ENCODE peak calls at places on chromosome 2, in five cellular contexts. F is mesendoderm; A is NT2/D1; B is CD8-positive, alpha-beta T cell; K is lower leg skin. O is an unnamed sample.
A peak's percentile ranks its signal among the peaks of the same experiment; 100 is the strongest.

GRCh38 chr2:134020608-134021007 is 233.3 kb upstream of the MGAT5 start:
- DNase-seq in F (no peak), A (no peak), B (no peak), K (no peak), O (no peak)

GRCh38 chr2:231032575-231033140 is 4.7 kb upstream of the C2orf72 start:
- DNase-seq in F (no peak), A (no peak), B (no peak), K (no peak), O (no peak)

GRCh38 chr2:47010176-47010575 is 94.6 kb upstream of the MCFD2 start:
- DNase-seq in F (no peak), A (no peak), B (no peak), K (no peak), O (no peak)

GRCh38 chr2:149185942-149186490 is 144.4 kb upstream of the LYPD6 start:
- DNase-seq in F (no peak), A (no peak), B (no peak), K (no peak), O (no peak)

GRCh38 chr2:55111570-55112228 is 61.4 kb upstream of the RTN4 start:
- DNase-seq in F (peak; percentile 89), A (no peak), B (no peak), K (peak; percentile 96), O (peak; percentile 80)

GRCh38 chr2:231294578-231295362 is 96.3 kb downstream of the ARMC9 start:
- DNase-seq in F (peak; percentile 18), A (no peak), B (no peak), K (peak; percentile 80), O (peak; percentile 28)

GRCh38 chr2:240997141-240997855 is 1.1 kb upstream of the SNED1 start:
- DNase-seq in F (no peak), A (no peak), B (peak; percentile 35), K (peak; percentile 91), O (peak; percentile 44)

GRCh38 chr2:36059684-36060083 is 295.9 kb upstream of the CRIM1 start:
- DNase-seq in F (peak; percentile 59), A (no peak), B (no peak), K (no peak), O (no peak)

GRCh38 chr2:128503358-128504241 is 184.9 kb upstream of the HS6ST1 start:
- DNase-seq in F (no peak), A (no peak), B (no peak), K (peak; percentile 76), O (peak; percentile 31)

GRCh38 chr2:236781933-236782788 is 212.5 kb downstream of the ACKR3 start:
- DNase-seq in F (no peak), A (no peak), B (no peak), K (peak; percentile 42), O (no peak)

GRCh38 chr2:187542123-187542522 is 12.1 kb downstream of the TFPI start:
- DNase-seq in F (no peak), A (no peak), B (no peak), K (no peak), O (no peak)

GRCh38 chr2:240527153-240527750 is 30.5 kb downstream of the ANKMY1 start:
- DNase-seq in F (no peak), A (no peak), B (no peak), K (peak; percentile 8), O (no peak)

GRCh38 chr2:7767902-7768301 is 850.7 kb downstream of the RNF144A start:
- DNase-seq in F (no peak), A (no peak), B (no peak), K (no peak), O (no peak)

GRCh38 chr2:121532894-121533293 is 2.2 kb downstream of the RNU4ATAC start:
- DNase-seq in F (peak; percentile 50), A (no peak), B (no peak), K (no peak), O (no peak)

GRCh38 chr2:113212245-113213060 is 38.7 kb downstream of the PSD4 start:
- DNase-seq in F (no peak), A (no peak), B (no peak), K (no peak), O (peak; percentile 48)

GRCh38 chr2:232901711-232902578 is 31.9 kb downstream of the SNORC start:
- DNase-seq in F (peak; percentile 64), A (peak; percentile 42), B (no peak), K (peak; percentile 83), O (peak; percentile 59)

GRCh38 chr2:67574230-67574629 is 177.1 kb downstream of the ETAA1 start:
- DNase-seq in F (no peak), A (no peak), B (no peak), K (no peak), O (no peak)

GRCh38 chr2:177799531-177799930 is 273.0 kb downstream of the PDE11A start:
- DNase-seq in F (peak; percentile 65), A (peak; percentile 44), B (no peak), K (no peak), O (peak; percentile 65)

GRCh38 chr2:9995059-9995458 is 43.6 kb downstream of the GRHL1 start:
- DNase-seq in F (no peak), A (no peak), B (no peak), K (peak; percentile 46), O (no peak)

GRCh38 chr2:198127627-198128026 is 323.2 kb downstream of the PLCL1 start:
- DNase-seq in F (peak; percentile 70), A (peak; percentile 63), B (peak; percentile 30), K (no peak), O (peak; percentile 68)

GRCh38 chr2:84458436-84459027 is 548 bp downstream of the SUCLG1 start:
- DNase-seq in F (no peak), A (no peak), B (peak; percentile 19), K (peak; percentile 89), O (no peak)

GRCh38 chr2:148553332-148553887 is 91.1 kb upstream of the EPC2 start:
- DNase-seq in F (no peak), A (no peak), B (no peak), K (no peak), O (no peak)

GRCh38 chr2:190180313-190181065 is 118.0 kb upstream of the MSTN start:
- DNase-seq in F (peak; percentile 82), A (peak; percentile 50), B (peak; percentile 9), K (peak; percentile 91), O (peak; percentile 94)

GRCh38 chr2:110806053-110806452 is 73.7 kb downstream of the ACOXL start:
- DNase-seq in F (no peak), A (no peak), B (no peak), K (no peak), O (no peak)

GRCh38 chr2:177602611-177603164 is 210.1 kb downstream of the AGPS start:
- DNase-seq in F (no peak), A (no peak), B (no peak), K (no peak), O (peak; percentile 28)

GRCh38 chr2:150030440-150030839 is 442.9 kb upstream of the MMADHC start:
- DNase-seq in F (no peak), A (no peak), B (no peak), K (no peak), O (no peak)

GRCh38 chr2:168186452-168186851 is 60.9 kb downstream of the STK39 start:
- DNase-seq in F (no peak), A (no peak), B (no peak), K (no peak), O (no peak)

GRCh38 chr2:168184896-168185513 is 62.4 kb downstream of the STK39 start:
- DNase-seq in F (no peak), A (no peak), B (no peak), K (no peak), O (no peak)

GRCh38 chr2:168188011-168188410 is 59.4 kb downstream of the STK39 start:
- DNase-seq in F (no peak), A (no peak), B (no peak), K (no peak), O (no peak)

GRCh38 chr2:168183308-168183997 is 63.9 kb downstream of the STK39 start:
- DNase-seq in F (no peak), A (no peak), B (no peak), K (no peak), O (no peak)

DNA sequence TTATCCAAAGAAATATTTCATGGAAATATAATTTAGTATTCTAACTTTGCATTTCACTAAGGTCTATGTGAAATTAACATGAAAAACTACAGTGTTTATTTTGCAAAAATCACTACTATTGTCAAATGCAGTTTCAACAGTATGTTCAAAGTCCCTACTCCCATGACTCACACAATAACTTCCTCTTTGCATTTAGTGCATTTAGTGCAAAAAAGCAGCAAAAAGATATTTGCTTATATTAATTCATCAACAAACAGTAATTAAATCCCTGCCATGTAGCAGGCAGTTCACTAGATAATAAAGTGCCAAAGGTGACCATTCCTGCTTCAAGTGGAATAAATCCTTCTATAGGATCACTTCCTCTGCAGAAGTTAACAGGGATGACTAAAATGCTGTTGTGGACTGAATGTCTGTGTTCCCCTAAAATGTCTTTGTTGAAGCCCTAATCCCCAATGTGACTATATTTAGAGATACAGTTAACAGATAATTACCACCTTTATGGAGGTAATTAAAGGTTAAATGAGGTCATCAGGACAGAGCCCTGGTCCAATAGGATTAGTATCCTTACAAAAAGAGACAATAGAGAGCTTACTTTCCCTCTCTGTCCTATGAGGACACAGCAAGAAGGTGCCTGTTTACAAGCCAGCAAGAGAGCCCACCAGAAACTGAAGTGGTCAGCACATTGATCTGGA is 61.7 kb downstream of the STK39 start:
- DNase-seq in F (peak; percentile 54), A (no peak), B (no peak), K (no peak), O (no peak)
- H3K4me3 ChIP-seq in F (no peak overlapping the region), A (no peak overlapping the region), B (no peak overlapping the region), K (no peak overlapping the region), O (no peak overlapping the region)

GRCh38 chr2:184598313-184599053 is at the start of gene ZNF804A:
- DNase-seq in F (peak; percentile 63), A (no peak), B (no peak), K (peak; percentile 84), O (peak; percentile 79)
- H3K4me3 ChIP-seq in F (peak within 1 kb of the TSS; percentile 37), A (peak within 1 kb of the TSS; percentile 67), B (no peak within 1 kb of the TSS), K (peak within 1 kb of the TSS; percentile 40), O (peak within 1 kb of the TSS; percentile 79)

GRCh38 chr2:109188924-109189323 is 59.9 kb downstream of the SH3RF3 start:
- DNase-seq in F (no peak), A (no peak), B (no peak), K (peak; percentile 32), O (no peak)
- H3K4me3 ChIP-seq in F (no peak overlapping the region), A (no peak overlapping the region), B (no peak overlapping the region), K (no peak overlapping the region), O (no peak overlapping the region)

GRCh38 chr2:119679846-119680245 is 845 bp downstream of the TMEM177 start:
- DNase-seq in F (peak; percentile 67), A (no peak), B (no peak), K (peak; percentile 21), O (peak; percentile 50)
- H3K4me3 ChIP-seq in F (peak overlapping the region; percentile 2), A (peak overlapping the region; percentile 95), B (peak overlapping the region; percentile 71), K (no peak overlapping the region), O (peak overlapping the region; percentile 93)

GRCh38 chr2:194271283-194271961 is 1385.6 kb upstream of the SLC39A10 start:
- DNase-seq in F (no peak), A (no peak), B (no peak), K (no peak), O (no peak)
- H3K4me3 ChIP-seq in F (no peak overlapping the region), A (no peak overlapping the region), B (no peak overlapping the region), K (no peak overlapping the region), O (no peak overlapping the region)

GRCh38 chr2:71544919-71545571 is 91.7 kb downstream of the DYSF start:
- DNase-seq in F (no peak), A (no peak), B (no peak), K (no peak), O (no peak)
- H3K4me3 ChIP-seq in F (no peak overlapping the region), A (no peak overlapping the region), B (peak overlapping the region; percentile 33), K (no peak overlapping the region), O (no peak overlapping the region)

GRCh38 chr2:196360650-196361049 is 189.3 kb upstream of the STK17B start:
- DNase-seq in F (no peak), A (no peak), B (no peak), K (no peak), O (no peak)
- H3K4me3 ChIP-seq in F (no peak overlapping the region), A (no peak overlapping the region), B (no peak overlapping the region), K (no peak overlapping the region), O (no peak overlapping the region)

GRCh38 chr2:88606371-88607030 is 20.8 kb downstream of the EIF2AK3 start:
- DNase-seq in F (no peak), A (no peak), B (no peak), K (no peak), O (no peak)
- H3K4me3 ChIP-seq in F (no peak overlapping the region), A (no peak overlapping the region), B (no peak overlapping the region), K (no peak overlapping the region), O (no peak overlapping the region)